ENCODE peak calls at places on chromosomes 16 and 17, in seven cellular contexts. E, Y, A, T, V, G and S are unnamed samples. For H3K4me1, the result is how much of the 10 kb centered on the place peaks cover.

GRCh38 chr17:11144358-11145233 is 96.4 kb upstream of the SHISA6 start:
- DNase-seq in E (peak), T (no peak), G (peak), V (peak), Y (no peak), A (peak), S (peak)

GRCh38 chr17:34769049-34769448 is 189.7 kb downstream of the TMEM132E start:
- DNase-seq in G (no peak), A (no peak), V (no peak), E (no peak), Y (no peak), T (no peak), S (peak)

GRCh38 chr17:32320847-32321246 is 21.1 kb downstream of the C17orf75 start:
- DNase-seq in G (no peak), V (no peak), T (no peak), A (peak), Y (no peak), E (no peak), S (no peak)

GRCh38 chr17:6496636-6497441 is 52.6 kb downstream of the PIMREG start:
- DNase-seq in Y (no peak), E (no peak), G (no peak), A (peak), T (no peak), V (no peak), S (peak)

GRCh38 chr17:10757067-10757466 is 27.2 kb upstream of the TMEM220 start:
- DNase-seq in A (no peak), T (no peak), V (no peak), Y (no peak), E (no peak), G (no peak), S (no peak)

GRCh38 chr16:80743273-80743672 is 61.1 kb downstream of the CDYL2 start:
- DNase-seq in A (no peak), E (no peak), Y (no peak), V (no peak), T (no peak), G (no peak), S (no peak)

GRCh38 chr16:70508752-70509151 is 14.6 kb downstream of the COG4 start:
- DNase-seq in E (peak), A (no peak), T (no peak), V (no peak), G (peak), Y (no peak), S (no peak)

GRCh38 chr17:19940722-19941464 is 36.7 kb downstream of the AKAP10 start:
- DNase-seq in A (no peak), V (no peak), G (peak), Y (peak), T (no peak), E (peak), S (peak)

GRCh38 chr17:55990332-55991006 is 162.8 kb upstream of the ANKFN1 start:
- DNase-seq in V (no peak), A (peak), T (no peak), Y (no peak), E (no peak), G (no peak), S (peak)

GRCh38 chr17:79607941-79608728 is 2.7 kb downstream of the RBFOX3 start:
- DNase-seq in E (peak), V (peak), G (no peak), T (no peak), Y (peak), A (peak), S (peak)
- TF ChIP-seq CTCF in E (peak), V (no peak), G (no peak), T (no peak), Y (no peak), A (peak), S (peak)

GRCh38 chr16:53052519-53053501 is at the start of gene CHD9NB:
- DNase-seq in A (no peak), E (peak), V (no peak), T (no peak), G (peak), Y (peak), S (peak)
- H3K27ac ChIP-seq in A (no peak), E (no peak), V (no peak), T (no peak), G (peak), Y (peak), S (no peak)

GRCh38 chr17:50168319-50168718 is 2.5 kb downstream of the SGCA start:
- DNase-seq in Y (no peak), A (no peak), V (no peak), E (no peak), G (no peak), T (no peak), S (no peak)
- H3K4me1 ChIP-seq in Y (under half), A (under half), V (under half), E (under half), G (under half), T (under half), S (under half)

GRCh38 chr17:75183999-75184884 is 1.5 kb upstream of the SUMO2 start:
- DNase-seq in A (no peak), E (no peak), V (peak), T (no peak), Y (no peak), G (no peak), S (no peak)

GRCh38 chr17:75181110-75181509 is 1.6 kb downstream of the SUMO2 start:
- DNase-seq in E (no peak), V (no peak), A (no peak), Y (no peak), G (no peak), T (no peak), S (no peak)

GRCh38 chr17:75182319-75182568 is 515 bp downstream of the SUMO2 start:
- DNase-seq in E (no peak), A (peak), G (no peak), Y (no peak), T (no peak), V (no peak), S (no peak)

GRCh38 chr17:75181608-75182318 is 996 bp downstream of the SUMO2 start:
- DNase-seq in G (peak), V (peak), A (no peak), Y (no peak), E (peak), T (peak), S (no peak)

GRCh38 chr17:75182569-75183436 is at the start of gene SUMO2:
- DNase-seq in G (peak), V (peak), Y (peak), A (peak), E (peak), T (peak), S (peak)
- TF ChIP-seq CTCF in G (no peak), V (no peak), Y (no peak), A (no peak), E (peak), T (no peak), S (no peak)

DNA sequence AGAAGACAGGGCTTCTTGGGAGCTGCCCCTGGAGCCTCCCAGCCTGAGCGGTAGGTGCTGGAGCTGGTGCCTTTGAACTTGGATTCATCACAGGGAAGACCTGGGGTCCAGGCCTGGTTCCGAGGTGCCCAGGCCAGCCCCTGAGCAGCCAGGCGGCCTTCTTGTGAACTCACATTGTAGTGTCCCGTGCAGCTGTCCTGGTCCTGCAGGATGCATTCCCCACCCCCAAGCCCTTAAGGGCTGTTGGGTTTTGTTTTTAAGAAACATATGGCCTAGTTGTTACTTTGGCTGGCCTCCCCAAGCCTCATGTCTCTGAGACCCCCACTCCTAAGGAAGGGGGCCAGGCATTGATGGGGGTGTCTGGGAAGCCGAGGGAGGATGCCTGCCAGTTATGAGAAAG is 70.9 kb downstream of the SREBF1 start:
- DNase-seq in A (no peak), V (no peak), Y (no peak), T (no peak), E (no peak), G (no peak), S (no peak)
- H3K27ac ChIP-seq in A (no peak), V (no peak), Y (no peak), T (no peak), E (no peak), G (no peak), S (peak)